ENCODE peak calls at places on chromosomes 11 and 22, in four cellular contexts. J is K562, D is GM12878, G is HepG2. R is an unnamed sample.

GRCh38 chr11:45939836-45940235 is 17.4 kb downstream of the LARGE2 start:
- DNase-seq in G (no peak), J (no peak), D (no peak), R (no peak)

GRCh38 chr22:39932918-39933649 is 27.1 kb upstream of the TMA7B start:
- DNase-seq in G (peak), D (no peak), J (peak), R (peak)

GRCh38 chr11:3165152-3165705 is at the start of gene OSBPL5:
- DNase-seq in J (peak), D (no peak), G (no peak), R (peak)

GRCh38 chr11:123601737-123602136 is 52.7 kb downstream of the SCN3B start:
- DNase-seq in D (no peak), G (no peak), J (no peak), R (no peak)

GRCh38 chr11:79092791-79093313 is 348.0 kb downstream of the TENM4 start:
- DNase-seq in D (no peak), J (no peak), G (no peak), R (no peak)

GRCh38 chr11:6599884-6600390 is 3.5 kb downstream of the RRP8 start:
- DNase-seq in D (no peak), G (no peak), J (no peak), R (no peak)

GRCh38 chr11:4539603-4540219 is 5.3 kb upstream of the OR52M1 start:
- DNase-seq in D (no peak), J (peak), G (peak), R (peak)

GRCh38 chr11:60078021-60078420 is 10.4 kb upstream of the MS4A2 start:
- DNase-seq in J (no peak), D (no peak), G (no peak), R (no peak)

GRCh38 chr22:33328789-33329296 is 270.7 kb upstream of the SYN3 start:
- DNase-seq in G (peak), D (no peak), J (no peak), R (no peak)

GRCh38 chr11:7592706-7593105 is 78.9 kb downstream of the PPFIBP2 start:
- DNase-seq in D (no peak), J (no peak), G (no peak), R (no peak)

GRCh38 chr11:16846305-16846704 is 107.9 kb downstream of the C11orf58 start:
- DNase-seq in J (no peak), D (no peak), G (no peak), R (no peak)

GRCh38 chr22:44191036-44191454 is 10.3 kb downstream of the PARVG start:
- DNase-seq in J (no peak), G (no peak), D (no peak), R (no peak)

GRCh38 chr11:8060801-8061554 is 20.0 kb upstream of the TUB start:
- DNase-seq in D (no peak), G (no peak), J (no peak), R (no peak)

GRCh38 chr22:49967333-49968241 is 7.0 kb downstream of the PIM3 start:
- DNase-seq in J (no peak), D (no peak), G (peak), R (no peak)

GRCh38 chr11:13923182-13923581 is 39.3 kb upstream of the SPON1 start:
- DNase-seq in J (no peak), G (no peak), D (no peak), R (no peak)

GRCh38 chr11:134244593-134244992 is 8.6 kb downstream of the THYN1 start:
- DNase-seq in D (no peak), J (peak), G (peak), R (peak)

GRCh38 chr11:827146-827860 is 416 bp upstream of the CRACR2B start:
- DNase-seq in J (peak), G (peak), D (no peak), R (no peak)

GRCh38 chr11:12717851-12718291 is 43.6 kb downstream of the TEAD1 start:
- DNase-seq in D (peak), J (no peak), G (no peak), R (no peak)

GRCh38 chr11:116343270-116343669 is 429.5 kb downstream of the BUD13 start:
- DNase-seq in G (no peak), D (no peak), J (no peak), R (no peak)

GRCh38 chr11:66104057-66104638 is 34.1 kb downstream of the PACS1 start:
- DNase-seq in G (no peak), J (no peak), D (no peak), R (no peak)

GRCh38 chr22:42792909-42793847 is 63.9 kb downstream of the ARFGAP3 start:
- DNase-seq in D (no peak), J (no peak), G (no peak), R (no peak)

GRCh38 chr11:84721561-84721961 is 905.6 kb downstream of the DLG2 start:
- DNase-seq in J (no peak), D (no peak), G (no peak), R (no peak)

GRCh38 chr11:115425816-115426215 is 78.4 kb downstream of the CADM1 start:
- DNase-seq in G (no peak), D (no peak), J (no peak), R (no peak)

GRCh38 chr11:27293500-27294417 is 69.3 kb downstream of the CCDC34 start:
- DNase-seq in G (peak), J (no peak), D (no peak), R (no peak)

GRCh38 chr11:134282121-134283045 is 6.2 kb downstream of the GLB1L3 start:
- DNase-seq in G (no peak), D (no peak), J (no peak), R (no peak)

GRCh38 chr11:110000045-110000502 is 93.1 kb upstream of the ZC3H12C start:
- DNase-seq in D (peak), J (no peak), G (no peak), R (no peak)

GRCh38 chr11:41997860-41998259 is 538.4 kb upstream of the LRRC4C start:
- DNase-seq in D (no peak), J (no peak), G (no peak), R (no peak)

GRCh38 chr22:30514252-30514651 is 8.8 kb upstream of the SEC14L4 start:
- DNase-seq in G (no peak), J (no peak), D (no peak), R (no peak)

GRCh38 chr22:47071812-47072641 is 309.6 kb downstream of the TBC1D22A start:
- DNase-seq in J (no peak), D (no peak), G (no peak), R (no peak)

GRCh38 chr11:71131861-71132260 is 120.5 kb downstream of the SHANK2 start:
- DNase-seq in J (no peak), D (no peak), G (no peak), R (no peak)

GRCh38 chr11:2303627-2304155 is 1.9 kb downstream of the TSPAN32 start:
- DNase-seq in G (no peak), J (peak), D (no peak), R (no peak)

GRCh38 chr11:128711136-128711535 is 17.3 kb downstream of the FLI1 start:
- DNase-seq in J (no peak), D (no peak), G (no peak), R (no peak)

GRCh38 chr11:104771782-104772181 is 126.5 kb downstream of the CASP12 start:
- DNase-seq in D (no peak), J (no peak), G (no peak), R (no peak)

GRCh38 chr22:21104126-21104691 is 58.5 kb downstream of the LRRC74B start:
- DNase-seq in G (no peak), D (no peak), J (no peak), R (no peak)

GRCh38 chr11:124222407-124222806 is 18.5 kb upstream of the OR8G1 start:
- DNase-seq in J (no peak), D (no peak), G (no peak), R (no peak)

GRCh38 chr11:75262961-75263852 is 22.6 kb downstream of the TPBGL start:
- DNase-seq in D (no peak), J (no peak), G (no peak), R (no peak)

GRCh38 chr22:21022955-21023614 is 8.1 kb downstream of the P2RX6 start:
- DNase-seq in J (peak), G (no peak), D (no peak), R (no peak)

GRCh38 chr11:7967097-7967496 is 1.9 kb upstream of the NLRP10 start:
- DNase-seq in G (no peak), J (no peak), D (no peak), R (no peak)

GRCh38 chr22:19641254-19641982 is 72.9 kb upstream of the SEPTIN5 start:
- DNase-seq in D (no peak), G (no peak), J (peak), R (peak)

GRCh38 chr11:47983464-47984397 is 3.4 kb downstream of the PTPRJ start:
- DNase-seq in J (no peak), G (no peak), D (no peak), R (no peak)
- TF ChIP-seq FOXM1 in J (no peak), G (no peak), D (peak), R (no peak)

GRCh38 chr11:76803023-76803422 is 19.9 kb downstream of the TSKU start:
- DNase-seq in G (no peak), J (no peak), D (no peak), R (no peak)
- TF ChIP-seq TARDBP in G (no peak), J (no peak), D (no peak), R (no peak)

DNA sequence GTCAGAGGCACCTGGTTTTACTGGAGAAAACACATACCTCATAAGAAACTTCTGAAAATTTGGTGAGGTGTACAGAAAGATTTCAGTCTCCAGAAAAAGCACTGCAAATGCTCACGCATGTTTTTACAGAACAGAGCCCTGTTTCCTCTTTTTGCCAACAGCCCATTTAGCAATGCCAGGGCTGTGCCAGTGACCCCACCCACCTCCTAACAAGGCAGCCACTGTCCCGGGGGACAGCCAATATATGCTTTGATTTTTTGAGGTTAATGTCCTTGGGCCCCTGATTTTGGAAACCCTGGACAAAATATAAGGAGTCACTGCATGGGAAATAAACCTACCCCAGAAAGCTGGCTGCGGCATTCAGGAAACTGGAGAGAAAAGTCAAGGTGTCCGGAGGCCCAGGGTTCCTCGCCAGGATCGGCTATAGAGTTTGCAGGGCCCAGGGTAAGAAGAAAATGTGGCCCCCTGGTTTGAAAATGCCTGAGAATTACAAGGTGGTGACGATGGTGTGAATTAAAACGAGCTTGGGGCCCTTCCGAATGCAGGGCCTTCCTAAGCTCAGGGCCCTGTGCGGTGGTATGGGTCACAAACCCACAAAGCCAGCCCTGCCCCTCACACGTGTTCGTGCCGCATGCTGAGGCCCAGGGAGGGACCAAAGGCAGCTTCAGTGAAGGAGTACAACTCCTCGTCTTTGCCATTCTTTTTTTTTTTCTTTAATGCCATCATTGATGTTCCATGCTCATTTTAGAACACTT is 71.1 kb upstream of the WNT7B start:
- DNase-seq in J (no peak), G (no peak), D (no peak), R (no peak)
- TF ChIP-seq FOXK2 in J (no peak), G (no peak), D (no peak), R (no peak)

GRCh38 chr11:132658004-132658403 is 874.3 kb downstream of the OPCML start:
- DNase-seq in J (no peak), D (no peak), G (no peak), R (no peak)
- TF ChIP-seq FOXM1 in J (no peak), D (no peak), G (no peak), R (no peak)

DNA sequence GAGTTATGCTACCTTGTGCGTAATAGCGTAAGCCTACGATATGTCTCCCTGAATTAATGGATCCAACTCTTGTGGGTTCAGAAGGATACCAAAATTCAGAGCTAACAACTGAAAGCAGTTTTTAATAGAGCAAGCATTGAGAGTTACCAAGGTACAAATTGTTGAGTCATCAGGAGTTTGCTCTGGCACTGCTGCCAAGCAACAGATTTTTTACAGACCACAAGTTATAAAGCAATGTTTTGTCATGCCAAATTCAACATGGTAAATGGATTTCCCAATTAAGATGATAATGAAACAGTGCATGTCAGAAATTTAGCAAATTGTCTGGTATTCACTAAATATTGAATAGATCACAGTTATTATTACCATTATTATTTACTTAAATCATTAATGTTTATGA is 295.6 kb downstream of the NELL1 start:
- DNase-seq in G (no peak), J (no peak), D (no peak), R (no peak)
- TF ChIP-seq TARDBP in G (no peak), J (no peak), D (no peak), R (no peak)

GRCh38 chr11:130427581-130428211 is 713 bp downstream of the ADAMTS8 start:
- DNase-seq in D (no peak), G (no peak), J (no peak), R (peak)
- TF ChIP-seq FOXK2 in D (no peak), G (no peak), J (no peak), R (no peak)

R was measured in HEK293T.